ENCODE peak calls at places on chromosomes 6 and 20, in six cellular contexts. B is naive thymus-derived CD4-positive, alpha-beta T cell; J is naive thymus-derived CD8-positive, alpha-beta T cell; E is type B pancreatic cell; W is A549; O is activated T-helper 1 cell treated with Interleukin-2 at 50 U/mL for 16 hours. F is an unnamed sample.
A peak's percentile ranks its signal among the peaks of the same experiment; 100 is the strongest.

GRCh38 chr6:87152528-87152950 is 2.8 kb upstream of the ZNF292 start:
- DNase-seq in B (no peak), J (no peak), E (no peak), W (no peak), O (no peak), F (no peak)

GRCh38 chr20:58478141-58478805 is 36.9 kb downstream of the APCDD1L start:
- DNase-seq in B (no peak), J (no peak), E (no peak), W (no peak), O (no peak), F (no peak)

GRCh38 chr20:35006009-35006408 is 50.3 kb downstream of the MYH7B start:
- DNase-seq in B (no peak), J (no peak), E (peak; percentile 67), W (no peak), O (no peak), F (no peak)

GRCh38 chr6:26033132-26033941 is 53.9 kb upstream of the HFE start:
- DNase-seq in B (peak; percentile 86), J (peak; percentile 63), E (no peak), W (peak; percentile 95), O (peak; percentile 31), F (peak; percentile 64)

GRCh38 chr6:69138893-69139494 is 503.9 kb downstream of the ADGRB3 start:
- DNase-seq in B (no peak), J (no peak), E (no peak), W (no peak), O (no peak), F (no peak)

GRCh38 chr6:132087391-132087790 is 136.2 kb upstream of the CCN2 start:
- DNase-seq in B (no peak), J (no peak), E (no peak), W (no peak), O (no peak), F (no peak)

GRCh38 chr6:63930848-63931247 is 295.2 kb downstream of the PHF3 start:
- DNase-seq in B (no peak), J (no peak), E (no peak), W (no peak), O (no peak), F (no peak)

GRCh38 chr20:59154317-59155013 is 9.2 kb upstream of the ZNF831 start:
- DNase-seq in B (no peak), J (no peak), E (no peak), W (no peak), O (no peak), F (no peak)

GRCh38 chr20:48797275-48797825 is 30.4 kb downstream of the PREX1 start:
- DNase-seq in B (no peak), J (no peak), E (no peak), W (no peak), O (no peak), F (no peak)

GRCh38 chr6:45514454-45514853 is 136.7 kb upstream of the SUPT3H start:
- DNase-seq in B (no peak), J (no peak), E (no peak), W (peak; percentile 7), O (no peak), F (no peak)

GRCh38 chr20:38725959-38726848 is 1.9 kb downstream of the SLC32A1 start:
- DNase-seq in B (peak; percentile 30), J (no peak), E (no peak), W (peak; percentile 54), O (no peak), F (no peak)

GRCh38 chr6:3786131-3786530 is 34.6 kb upstream of the PXDC1 start:
- DNase-seq in B (no peak), J (no peak), E (no peak), W (no peak), O (no peak), F (no peak)

GRCh38 chr6:79079425-79080130 is 1.5 kb upstream of the PHIP start:
- DNase-seq in B (no peak), J (no peak), E (no peak), W (no peak), O (no peak), F (no peak)

GRCh38 chr20:38167851-38168760 is 3.0 kb upstream of the TGM2 start:
- DNase-seq in B (no peak), J (no peak), E (no peak), W (peak; percentile 91), O (no peak), F (no peak)

GRCh38 chr20:59576216-59576953 is 28.0 kb upstream of the PHACTR3 start:
- DNase-seq in B (no peak), J (no peak), E (no peak), W (no peak), O (no peak), F (no peak)

GRCh38 chr6:3592371-3592941 is 135.6 kb upstream of the SLC22A23 start:
- DNase-seq in B (no peak), J (no peak), E (no peak), W (peak; percentile 95), O (no peak), F (no peak)

GRCh38 chr20:62754991-62755356 is 41.3 kb upstream of the MRGBP start:
- DNase-seq in B (no peak), J (no peak), E (no peak), W (no peak), O (no peak), F (no peak)

GRCh38 chr20:42368910-42369309 is 750.7 kb upstream of the CHD6 start:
- DNase-seq in B (no peak), J (no peak), E (no peak), W (no peak), O (no peak), F (no peak)

GRCh38 chr20:44084439-44084838 is 102.5 kb downstream of the JPH2 start:
- DNase-seq in B (no peak), J (no peak), E (no peak), W (no peak), O (no peak), F (peak; percentile 10)

GRCh38 chr6:130853555-130854183 is 26.5 kb downstream of the SMLR1 start:
- DNase-seq in B (no peak), J (no peak), E (no peak), W (no peak), O (no peak), F (no peak)

GRCh38 chr6:2733324-2733723 is 17.4 kb downstream of the MYLK4 start:
- DNase-seq in B (peak; percentile 29), J (peak; percentile 31), E (no peak), W (no peak), O (no peak), F (no peak)

GRCh38 chr6:166058064-166058739 is 109.4 kb downstream of the TBXT start:
- DNase-seq in B (no peak), J (no peak), E (no peak), W (no peak), O (no peak), F (no peak)

GRCh38 chr20:25247100-25247665 is 702 bp upstream of the PYGB start:
- DNase-seq in B (no peak), J (no peak), E (no peak), W (peak; percentile 84), O (no peak), F (peak; percentile 37)

F was measured in breast epithelium.